ENCODE peak calls at places on chromosomes 13 and 19, in eight cellular contexts. M is IMR-90, E is PC-3, L is neural progenitor cell, D is mesenchymal stem cell, R is fibroblast of lung, X is K562, B is HepG2. K is an unnamed sample.
A peak's percentile ranks its signal among the peaks of the same experiment; 100 is the strongest.

GRCh38 chr13:110351636-110352420 is 44.7 kb downstream of the COL4A2 start:
- DNase-seq in R (no peak), E (peak; percentile 44), L (no peak), X (no peak), D (no peak), M (no peak), B (no peak), K (no peak)

GRCh38 chr13:77331421-77331820 is 4.5 kb upstream of the MYCBP2 start:
- DNase-seq in L (no peak), X (no peak), E (no peak), D (no peak), R (no peak), B (no peak), M (no peak), K (no peak)

GRCh38 chr19:31863122-31863521 is 482.3 kb upstream of the ZNF507 start:
- DNase-seq in M (no peak), R (no peak), X (no peak), D (no peak), L (no peak), B (no peak), E (no peak), K (no peak)

GRCh38 chr19:51327066-51327985 is 14.6 kb downstream of the VSIG10L start:
- DNase-seq in M (peak; percentile 17), L (peak; percentile 84), B (peak; percentile 59), X (peak; percentile 95), D (peak; percentile 51), E (peak; percentile 58), R (peak; percentile 41), K (no peak)

GRCh38 chr13:31437975-31438374 is 238.2 kb downstream of the B3GLCT start:
- DNase-seq in M (no peak), D (no peak), R (no peak), L (no peak), X (no peak), B (no peak), E (no peak), K (no peak)

GRCh38 chr19:46618670-46619231 is 6.1 kb downstream of the PTGIR start:
- DNase-seq in E (no peak), X (no peak), L (no peak), R (peak; percentile 76), D (no peak), M (peak; percentile 37), B (no peak), K (peak; percentile 25)

GRCh38 chr19:16587031-16588023 is 15.1 kb upstream of the SLC35E1 start:
- DNase-seq in B (no peak), X (no peak), L (no peak), M (peak; percentile 67), R (peak; percentile 9), E (no peak), D (peak; percentile 82), K (peak; percentile 58)

GRCh38 chr13:76852991-76853390 is 33.2 kb downstream of the KCTD12 start:
- DNase-seq in X (no peak), D (peak; percentile 40), L (no peak), B (no peak), R (peak; percentile 66), M (peak; percentile 59), E (peak; percentile 82), K (peak; percentile 91)

GRCh38 chr19:43700368-43701015 is 15.4 kb upstream of the IRGC start:
- DNase-seq in D (peak; percentile 14), M (peak; percentile 84), X (no peak), R (peak; percentile 85), L (peak; percentile 21), E (peak; percentile 70), B (no peak), K (peak; percentile 79)

GRCh38 chr13:75357576-75358295 is 124.2 kb downstream of the TBC1D4 start:
- DNase-seq in X (peak; percentile 61), E (peak; percentile 76), M (peak; percentile 68), R (peak; percentile 68), L (peak; percentile 77), B (peak; percentile 69), D (peak; percentile 62), K (peak; percentile 56)

GRCh38 chr13:74773263-74773662 is 639.1 kb upstream of the KLF12 start:
- DNase-seq in B (no peak), X (no peak), L (no peak), E (no peak), R (no peak), M (no peak), D (no peak), K (no peak)

GRCh38 chr13:100483836-100484381 is 104.7 kb downstream of the GGACT start:
- DNase-seq in R (no peak), E (no peak), M (no peak), B (no peak), D (no peak), L (no peak), X (no peak), K (no peak)

GRCh38 chr19:29401712-29402421 is 123.9 kb upstream of the VSTM2B start:
- DNase-seq in B (no peak), M (no peak), D (no peak), X (no peak), R (no peak), E (no peak), L (no peak), K (no peak)

GRCh38 chr19:29400917-29401711 is 124.7 kb upstream of the VSTM2B start:
- DNase-seq in R (no peak), M (no peak), L (no peak), X (no peak), B (no peak), D (no peak), E (no peak), K (no peak)

GRCh38 chr19:29404015-29404414 is 121.8 kb upstream of the VSTM2B start:
- DNase-seq in B (no peak), R (no peak), X (no peak), L (no peak), E (no peak), M (no peak), D (no peak), K (no peak)

GRCh38 chr19:29405728-29405995 is 120.1 kb upstream of the VSTM2B start:
- DNase-seq in E (no peak), R (no peak), M (no peak), X (no peak), L (no peak), D (no peak), B (no peak), K (no peak)

GRCh38 chr19:29404951-29405727 is 120.7 kb upstream of the VSTM2B start:
- DNase-seq in E (peak; percentile 1), D (no peak), M (no peak), R (no peak), B (no peak), L (peak; percentile 94), X (no peak), K (no peak)
- H3K9ac ChIP-seq in E (no peak overlapping the region), D (no peak overlapping the region), M (no peak overlapping the region), R (no peak overlapping the region), B (no peak overlapping the region), L (no peak overlapping the region), X (no peak overlapping the region), K (no peak overlapping the region)

GRCh38 chr13:28582892-28583240 is 76.1 kb upstream of the POMP start:
- DNase-seq in R (no peak), X (no peak), B (no peak), L (no peak), D (no peak), M (no peak), E (no peak), K (no peak)

GRCh38 chr13:28584873-28585317 is 74.0 kb upstream of the POMP start:
- DNase-seq in L (no peak), R (peak; percentile 39), B (no peak), M (peak; percentile 71), D (peak; percentile 40), X (no peak), E (peak; percentile 48), K (peak; percentile 55)

GRCh38 chr13:28586585-28587540 is 72.1 kb upstream of the POMP start:
- DNase-seq in L (no peak), B (no peak), R (no peak), M (no peak), E (no peak), X (no peak), D (no peak), K (no peak)

GRCh38 chr13:28583661-28584091 is 75.3 kb upstream of the POMP start:
- DNase-seq in L (no peak), E (no peak), R (no peak), M (peak; percentile 34), X (peak; percentile 41), B (no peak), D (peak; percentile 29), K (no peak)

DNA sequence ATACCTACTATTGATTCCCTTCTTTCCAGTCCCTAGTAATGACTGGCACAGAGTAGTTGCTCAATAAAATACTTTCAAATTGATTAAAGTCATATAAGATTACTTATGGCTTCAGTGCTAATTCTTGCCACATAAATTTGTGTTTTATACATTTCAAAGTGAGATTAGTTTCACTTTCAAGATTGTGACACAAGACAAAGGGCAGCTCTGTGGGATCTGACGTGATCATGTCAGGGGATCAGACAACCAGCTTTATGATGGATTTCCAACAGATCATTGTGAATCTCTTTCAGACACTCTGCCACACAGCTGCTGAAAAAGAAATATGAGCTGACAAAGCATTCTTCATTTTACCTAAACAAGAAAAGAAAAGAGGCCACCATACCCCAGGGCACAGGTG is 73.4 kb upstream of the POMP start:
- DNase-seq in M (no peak), B (no peak), R (no peak), E (no peak), X (no peak), L (no peak), D (peak; percentile 45), K (no peak)
- H3K9ac ChIP-seq in M (no peak overlapping the region), B (no peak overlapping the region), R (no peak overlapping the region), E (no peak overlapping the region), X (no peak overlapping the region), L (no peak overlapping the region), D (no peak overlapping the region), K (no peak overlapping the region)

GRCh38 chr19:56126983-56127780 is 6.1 kb upstream of the ZNF787 start:
- DNase-seq in M (no peak), E (no peak), D (no peak), R (no peak), X (peak; percentile 81), L (no peak), B (peak; percentile 36), K (no peak)
- H3K9ac ChIP-seq in M (no peak overlapping the region), E (no peak overlapping the region), D (no peak overlapping the region), R (no peak overlapping the region), X (no peak overlapping the region), L (no peak overlapping the region), B (no peak overlapping the region), K (no peak overlapping the region)

DNA sequence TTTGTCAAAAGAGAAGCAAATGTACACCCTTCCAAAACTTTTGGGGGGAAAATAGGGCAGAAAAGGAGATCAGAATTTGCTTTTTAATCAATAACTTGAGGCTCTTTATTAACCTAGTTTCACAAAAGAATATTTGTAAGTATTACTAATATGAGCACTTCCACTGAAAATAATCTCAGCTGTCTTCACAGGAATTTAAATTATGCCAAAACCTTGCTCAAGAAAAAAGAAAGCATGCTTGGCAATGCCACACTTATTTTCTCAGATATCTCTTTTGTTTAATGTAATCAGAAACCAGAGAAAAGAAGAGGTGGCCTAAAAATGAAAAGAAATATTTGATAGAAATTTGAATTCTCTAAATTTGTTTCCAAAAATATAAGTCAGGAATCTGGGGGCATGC is 234.9 kb upstream of the GPC6 start:
- DNase-seq in D (no peak), X (no peak), E (no peak), M (peak; percentile 11), L (no peak), R (no peak), B (no peak), K (peak; percentile 57)
- H3K9ac ChIP-seq in D (no peak overlapping the region), X (no peak overlapping the region), E (no peak overlapping the region), M (no peak overlapping the region), L (no peak overlapping the region), R (no peak overlapping the region), B (no peak overlapping the region), K (no peak overlapping the region)

K was measured in astrocyte.